ENCODE peak calls at places on chromosomes 6 and 20, in seven cellular contexts. W is PC-3, Y is neuronal stem cell, T is heart right ventricle, A is adrenal gland, C is sigmoid colon, D is transverse colon. S is an unnamed sample.

GRCh38 chr20:49713779-49714712 is at the start of gene B4GALT5:
- DNase-seq in A (peak; percentile 52), D (peak; percentile 71), C (peak; percentile 82), Y (peak; percentile 84), T (peak; percentile 72), W (peak; percentile 80), S (peak; percentile 64)

GRCh38 chr6:111604259-111605099 is 1.2 kb downstream of the TRAF3IP2 start:
- DNase-seq in A (peak; percentile 65), C (peak; percentile 94), D (peak; percentile 56), T (peak; percentile 78), Y (no peak), W (peak; percentile 26), S (peak; percentile 57)

GRCh38 chr6:134822920-134823430 is 126.9 kb downstream of the ALDH8A1 start:
- DNase-seq in T (peak; percentile 74), C (no peak), D (peak; percentile 32), Y (peak; percentile 81), A (peak; percentile 22), W (peak; percentile 88), S (peak; percentile 83)

GRCh38 chr20:18928626-18929025 is 115.0 kb downstream of the SCP2D1 start:
- DNase-seq in A (no peak), C (no peak), Y (no peak), T (no peak), W (no peak), D (no peak), S (no peak)

GRCh38 chr6:17101422-17102257 is at the start of gene STMND1:
- DNase-seq in C (peak; percentile 74), Y (peak; percentile 21), D (peak; percentile 83), W (peak; percentile 70), A (peak; percentile 34), T (no peak), S (peak; percentile 86)

GRCh38 chr20:62804021-62804631 is 509 bp upstream of the OGFR start:
- DNase-seq in T (no peak), Y (no peak), W (no peak), D (no peak), C (no peak), A (no peak), S (no peak)

GRCh38 chr6:20328266-20328946 is 73.3 kb upstream of the E2F3 start:
- DNase-seq in Y (no peak), C (no peak), A (no peak), D (no peak), T (no peak), W (no peak), S (no peak)

GRCh38 chr6:38571721-38572120 is 68.0 kb downstream of the BTBD9 start:
- DNase-seq in T (no peak), D (no peak), A (no peak), W (no peak), C (no peak), Y (no peak), S (no peak)

GRCh38 chr6:30712441-30712840 is 4.6 kb downstream of the MDC1 start:
- DNase-seq in A (no peak), D (no peak), C (no peak), Y (no peak), W (no peak), T (no peak), S (no peak)

GRCh38 chr6:446418-447366 is 55.1 kb downstream of the IRF4 start:
- DNase-seq in T (no peak), D (peak; percentile 35), Y (no peak), C (peak; percentile 49), W (peak; percentile 25), A (no peak), S (peak; percentile 20)

GRCh38 chr20:17834804-17835203 is 133.8 kb downstream of the SNX5 start:
- DNase-seq in T (peak; percentile 39), W (peak; percentile 26), Y (no peak), A (no peak), C (no peak), D (no peak), S (no peak)

GRCh38 chr20:12699374-12700228 is 309.2 kb upstream of the SPTLC3 start:
- DNase-seq in W (no peak), T (no peak), Y (no peak), A (no peak), D (no peak), C (no peak), S (no peak)

GRCh38 chr6:15674690-15675386 is 12.0 kb upstream of the DTNBP1 start:
- DNase-seq in T (no peak), Y (no peak), C (no peak), D (no peak), A (no peak), W (no peak), S (no peak)

GRCh38 chr6:55239099-55239498 is 64.8 kb downstream of the HCRTR2 start:
- DNase-seq in A (no peak), Y (no peak), T (no peak), D (no peak), C (no peak), W (peak; percentile 16), S (peak; percentile 1)

DNA sequence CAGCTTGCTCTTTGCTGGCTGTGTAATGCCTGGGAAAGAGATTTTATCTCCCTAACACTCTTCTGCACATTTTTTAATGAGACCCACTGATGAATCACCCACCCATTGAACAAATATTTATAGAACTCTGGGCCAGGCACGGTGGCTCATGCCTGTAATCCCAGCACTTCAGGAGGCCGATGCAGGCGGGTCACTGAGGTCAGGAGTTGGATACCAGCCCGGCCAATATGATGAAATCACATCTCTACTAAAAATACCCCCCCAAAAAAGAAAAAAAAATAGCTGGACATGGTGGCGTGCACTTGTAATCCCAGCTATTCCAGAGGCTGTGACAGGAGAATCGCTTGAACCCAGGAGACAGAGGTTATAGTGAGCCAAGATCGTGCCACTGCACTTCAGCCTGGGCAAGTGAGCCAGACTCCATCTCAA is 82.1 kb upstream of the SIRPA start:
- DNase-seq in T (peak; percentile 75), D (peak; percentile 35), Y (no peak), W (peak; percentile 96), A (peak; percentile 89), C (peak; percentile 79), S (no peak)
- H3K4me1 ChIP-seq in T (peaks cover 80% of the 10 kb centered on the region), D (peaks cover 18% of the 10 kb centered on the region), Y (peaks cover 15% of the 10 kb centered on the region), W (peaks cover 72% of the 10 kb centered on the region), A (peaks cover 20% of the 10 kb centered on the region), C (peaks cover 41% of the 10 kb centered on the region), S (no peaks in the 10 kb centered on the region)

GRCh38 chr20:61561111-61561830 is 309.2 kb downstream of the CDH4 start:
- DNase-seq in A (no peak), W (no peak), T (no peak), D (no peak), Y (no peak), C (no peak), S (no peak)

GRCh38 chr20:61558726-61559125 is 306.7 kb downstream of the CDH4 start:
- DNase-seq in D (no peak), T (no peak), W (no peak), A (no peak), Y (no peak), C (no peak), S (no peak)

GRCh38 chr20:61560361-61560853 is 308.3 kb downstream of the CDH4 start:
- DNase-seq in Y (no peak), C (no peak), D (peak; percentile 11), T (no peak), W (peak; percentile 4), A (no peak), S (peak; percentile 40)

GRCh38 chr20:61557603-61558002 is 305.5 kb downstream of the CDH4 start:
- DNase-seq in T (no peak), C (no peak), A (no peak), D (no peak), Y (no peak), W (no peak), S (no peak)

GRCh38 chr20:61559706-61560315 is 307.8 kb downstream of the CDH4 start:
- DNase-seq in T (no peak), Y (no peak), A (no peak), C (no peak), D (no peak), W (no peak), S (no peak)
- H3K27ac ChIP-seq in T (no peak overlapping the region), Y (no peak overlapping the region), A (no peak overlapping the region), C (no peak overlapping the region), D (no peak overlapping the region), W (no peak overlapping the region), S (no peak overlapping the region)

GRCh38 chr20:44572551-44573500 is 9.6 kb upstream of the PKIG start:
- DNase-seq in Y (no peak), T (peak; percentile 64), A (peak; percentile 82), D (peak; percentile 24), C (peak; percentile 86), W (peak; percentile 95), S (no peak)
- H3K4me1 ChIP-seq in Y (peaks cover 10% of the 10 kb centered on the region), T (peaks cover 43% of the 10 kb centered on the region), A (peaks cover 22% of the 10 kb centered on the region), D (peaks cover 5% of the 10 kb centered on the region), C (peaks cover 78% of the 10 kb centered on the region), W (peaks cover 48% of the 10 kb centered on the region), S (no peaks in the 10 kb centered on the region)

GRCh38 chr20:38617830-38618196 is 16.2 kb downstream of the ARHGAP40 start:
- DNase-seq in Y (no peak), A (no peak), W (no peak), T (no peak), C (no peak), D (no peak), S (no peak)
- H3K27ac ChIP-seq in Y (no peak overlapping the region), A (no peak overlapping the region), W (no peak overlapping the region), T (no peak overlapping the region), C (no peak overlapping the region), D (no peak overlapping the region), S (no peak overlapping the region)

GRCh38 chr20:59042796-59043621 is 423 bp upstream of the PRELID3B start:
- DNase-seq in T (peak; percentile 91), A (peak; percentile 91), C (peak; percentile 96), W (peak; percentile 99), D (peak; percentile 96), Y (peak; percentile 84), S (peak; percentile 97)

GRCh38 chr20:59044295-59044694 is 1.7 kb upstream of the PRELID3B start:
- DNase-seq in A (no peak), Y (no peak), C (no peak), T (no peak), W (peak; percentile 5), D (no peak), S (no peak)

GRCh38 chr20:59042151-59042795 is at the start of gene PRELID3B:
- DNase-seq in C (peak; percentile 77), D (peak; percentile 64), T (peak; percentile 24), Y (no peak), A (peak; percentile 31), W (peak; percentile 59), S (peak; percentile 79)

GRCh38 chr20:59044796-59045195 is 2.2 kb upstream of the PRELID3B start:
- DNase-seq in Y (no peak), T (no peak), A (no peak), C (no peak), W (peak; percentile 80), D (peak; percentile 26), S (peak; percentile 78)

DNA sequence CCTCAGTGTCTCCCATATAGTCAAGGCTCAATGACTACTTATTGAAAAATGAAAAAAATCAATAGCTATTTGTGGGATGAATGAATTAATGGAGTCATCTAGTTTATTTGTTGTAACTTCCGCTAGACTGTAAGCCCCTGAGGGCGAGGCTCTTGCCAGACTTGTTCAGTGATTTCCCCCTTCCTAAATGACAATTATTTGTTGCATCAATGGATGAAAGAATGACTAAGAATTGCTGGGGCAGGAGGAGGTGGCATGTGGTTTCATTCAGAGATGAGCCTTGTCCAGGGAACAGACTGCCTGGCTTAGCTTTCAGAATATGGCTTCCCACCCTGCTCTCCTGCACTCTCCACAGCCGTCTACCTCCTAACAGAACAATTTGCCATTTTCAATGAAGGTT is 1.1 kb upstream of the PRELID3B start:
- DNase-seq in A (no peak), T (no peak), W (peak; percentile 89), D (no peak), Y (no peak), C (no peak), S (no peak)
- H3K4me1 ChIP-seq in A (peaks cover 17% of the 10 kb centered on the region), T (peaks cover 46% of the 10 kb centered on the region), W (peaks cover 62% of the 10 kb centered on the region), D (peaks cover 24% of the 10 kb centered on the region), Y (peaks cover 4% of the 10 kb centered on the region), C (peaks cover 37% of the 10 kb centered on the region), S (peaks cover 18% of the 10 kb centered on the region)

GRCh38 chr6:159063549-159063948 is 18.8 kb upstream of the TAGAP start:
- DNase-seq in W (no peak), A (no peak), T (no peak), C (no peak), Y (no peak), D (no peak), S (no peak)
- H3K27ac ChIP-seq in W (no peak overlapping the region), A (no peak overlapping the region), T (no peak overlapping the region), C (no peak overlapping the region), Y (no peak overlapping the region), D (peak overlapping the region; percentile 49), S (peak overlapping the region; percentile 43)

S was measured in small intestine.